ENCODE peak calls at places on chromosome 10, in six cellular contexts. One of them, this sample, is unnamed.

GRCh38 chr10:110368556-110368955 is 63.8 kb upstream of the SMNDC1 start:
- DNase-seq in tibial artery: no peak
- DNase-seq in H1: no peak
- DNase-seq in astrocyte: no peak
- DNase-seq in NCI-H510A treated with DMSO at 0.1 percent for 48 hours: no peak
- DNase-seq in Peyer's patch: no peak
- DNase-seq in this sample: no peak

GRCh38 chr10:110141747-110142625 is 65.4 kb upstream of the MXI1 start:
- DNase-seq in H1: no peak
- DNase-seq in astrocyte: no peak
- DNase-seq in tibial artery: no peak
- DNase-seq in Peyer's patch: peak
- DNase-seq in NCI-H510A treated with DMSO at 0.1 percent for 48 hours: no peak
- DNase-seq in this sample: no peak

GRCh38 chr10:112475565-112476233 is 28.7 kb downstream of the VTI1A start:
- DNase-seq in Peyer's patch: no peak
- DNase-seq in tibial artery: no peak
- DNase-seq in H1: no peak
- DNase-seq in astrocyte: no peak
- DNase-seq in NCI-H510A treated with DMSO at 0.1 percent for 48 hours: peak
- DNase-seq in this sample: no peak

GRCh38 chr10:87843714-87844113 is 19.6 kb downstream of the KLLN start:
- DNase-seq in NCI-H510A treated with DMSO at 0.1 percent for 48 hours: no peak
- DNase-seq in H1: no peak
- DNase-seq in Peyer's patch: no peak
- DNase-seq in astrocyte: no peak
- DNase-seq in tibial artery: no peak
- DNase-seq in this sample: no peak

GRCh38 chr10:46253076-46254006 is 33.5 kb upstream of the ANTXRL start:
- DNase-seq in astrocyte: no peak
- DNase-seq in Peyer's patch: no peak
- DNase-seq in tibial artery: no peak
- DNase-seq in H1: peak
- DNase-seq in NCI-H510A treated with DMSO at 0.1 percent for 48 hours: no peak
- DNase-seq in this sample: peak

GRCh38 chr10:4902571-4903011 is 60.6 kb upstream of the AKR1C1 start:
- DNase-seq in astrocyte: no peak
- DNase-seq in H1: no peak
- DNase-seq in Peyer's patch: no peak
- DNase-seq in NCI-H510A treated with DMSO at 0.1 percent for 48 hours: no peak
- DNase-seq in tibial artery: peak
- DNase-seq in this sample: no peak

GRCh38 chr10:6843477-6843876 is 263.4 kb upstream of the PRKCQ start:
- DNase-seq in astrocyte: no peak
- DNase-seq in tibial artery: no peak
- DNase-seq in H1: no peak
- DNase-seq in NCI-H510A treated with DMSO at 0.1 percent for 48 hours: no peak
- DNase-seq in Peyer's patch: no peak
- DNase-seq in this sample: no peak

GRCh38 chr10:48556065-48556464 is 48.8 kb downstream of the ARHGAP22 start:
- DNase-seq in H1: no peak
- DNase-seq in tibial artery: no peak
- DNase-seq in Peyer's patch: no peak
- DNase-seq in NCI-H510A treated with DMSO at 0.1 percent for 48 hours: no peak
- DNase-seq in astrocyte: no peak
- DNase-seq in this sample: peak

GRCh38 chr10:102411341-102412255 is 7.0 kb downstream of the PSD start:
- DNase-seq in H1: no peak
- DNase-seq in Peyer's patch: no peak
- DNase-seq in tibial artery: no peak
- DNase-seq in astrocyte: no peak
- DNase-seq in NCI-H510A treated with DMSO at 0.1 percent for 48 hours: no peak
- DNase-seq in this sample: no peak

GRCh38 chr10:129517680-129518057 is 50.6 kb downstream of the MGMT start:
- DNase-seq in Peyer's patch: no peak
- DNase-seq in H1: no peak
- DNase-seq in astrocyte: no peak
- DNase-seq in tibial artery: no peak
- DNase-seq in NCI-H510A treated with DMSO at 0.1 percent for 48 hours: no peak
- DNase-seq in this sample: peak

GRCh38 chr10:12684784-12685183 is 316.7 kb downstream of the CCDC3 start:
- DNase-seq in astrocyte: no peak
- DNase-seq in Peyer's patch: no peak
- DNase-seq in NCI-H510A treated with DMSO at 0.1 percent for 48 hours: no peak
- DNase-seq in tibial artery: no peak
- DNase-seq in H1: no peak
- DNase-seq in this sample: no peak

GRCh38 chr10:60974463-60975149 is 30.6 kb upstream of the RHOBTB1 start:
- DNase-seq in H1: no peak
- DNase-seq in Peyer's patch: no peak
- DNase-seq in NCI-H510A treated with DMSO at 0.1 percent for 48 hours: no peak
- DNase-seq in tibial artery: no peak
- DNase-seq in astrocyte: peak
- DNase-seq in this sample: no peak

GRCh38 chr10:42781893-42782445 is 626 bp upstream of the BMS1 start:
- DNase-seq in Peyer's patch: peak
- DNase-seq in astrocyte: no peak
- DNase-seq in NCI-H510A treated with DMSO at 0.1 percent for 48 hours: no peak
- DNase-seq in H1: no peak
- DNase-seq in tibial artery: no peak
- DNase-seq in this sample: no peak

GRCh38 chr10:116146374-116146773 is 126.6 kb downstream of the GFRA1 start:
- DNase-seq in astrocyte: peak
- DNase-seq in Peyer's patch: no peak
- DNase-seq in NCI-H510A treated with DMSO at 0.1 percent for 48 hours: no peak
- DNase-seq in tibial artery: no peak
- DNase-seq in H1: no peak
- DNase-seq in this sample: no peak

GRCh38 chr10:71116426-71116825 is 95.9 kb upstream of the UNC5B start:
- DNase-seq in Peyer's patch: no peak
- DNase-seq in NCI-H510A treated with DMSO at 0.1 percent for 48 hours: no peak
- DNase-seq in tibial artery: no peak
- DNase-seq in H1: no peak
- DNase-seq in astrocyte: no peak
- DNase-seq in this sample: no peak

GRCh38 chr10:14184841-14185500 is 145.8 kb downstream of the FRMD4A start:
- DNase-seq in tibial artery: no peak
- DNase-seq in NCI-H510A treated with DMSO at 0.1 percent for 48 hours: peak
- DNase-seq in astrocyte: peak
- DNase-seq in Peyer's patch: no peak
- DNase-seq in H1: no peak
- DNase-seq in this sample: no peak

GRCh38 chr10:118865998-118866778 is 111.4 kb upstream of the CACUL1 start:
- DNase-seq in astrocyte: no peak
- DNase-seq in H1: no peak
- DNase-seq in Peyer's patch: no peak
- DNase-seq in NCI-H510A treated with DMSO at 0.1 percent for 48 hours: no peak
- DNase-seq in tibial artery: no peak
- DNase-seq in this sample: no peak

GRCh38 chr10:63431962-63432797 is 33.6 kb downstream of the JMJD1C start:
- DNase-seq in NCI-H510A treated with DMSO at 0.1 percent for 48 hours: no peak
- DNase-seq in H1: no peak
- DNase-seq in astrocyte: peak
- DNase-seq in tibial artery: no peak
- DNase-seq in Peyer's patch: no peak
- DNase-seq in this sample: no peak

GRCh38 chr10:116398224-116398623 is 29.4 kb upstream of the PNLIPRP3 start:
- DNase-seq in H1: no peak
- DNase-seq in tibial artery: no peak
- DNase-seq in Peyer's patch: no peak
- DNase-seq in NCI-H510A treated with DMSO at 0.1 percent for 48 hours: no peak
- DNase-seq in astrocyte: no peak
- DNase-seq in this sample: no peak

GRCh38 chr10:122974034-122974433 is 6.2 kb upstream of the PSTK start:
- DNase-seq in Peyer's patch: no peak
- DNase-seq in tibial artery: no peak
- DNase-seq in astrocyte: no peak
- DNase-seq in H1: no peak
- DNase-seq in NCI-H510A treated with DMSO at 0.1 percent for 48 hours: no peak
- DNase-seq in this sample: no peak

GRCh38 chr10:102247724-102248123 is 2.4 kb downstream of the GBF1 start:
- DNase-seq in astrocyte: no peak
- DNase-seq in Peyer's patch: no peak
- DNase-seq in tibial artery: no peak
- DNase-seq in NCI-H510A treated with DMSO at 0.1 percent for 48 hours: no peak
- DNase-seq in H1: no peak
- DNase-seq in this sample: no peak

GRCh38 chr10:86169066-86169465 is 197.5 kb downstream of the GRID1 start:
- DNase-seq in astrocyte: no peak
- DNase-seq in Peyer's patch: no peak
- DNase-seq in NCI-H510A treated with DMSO at 0.1 percent for 48 hours: no peak
- DNase-seq in H1: no peak
- DNase-seq in tibial artery: peak
- DNase-seq in this sample: no peak

GRCh38 chr10:126921974-126922525 is 16.8 kb downstream of the DOCK1 start:
- DNase-seq in NCI-H510A treated with DMSO at 0.1 percent for 48 hours: no peak
- DNase-seq in H1: no peak
- DNase-seq in Peyer's patch: no peak
- DNase-seq in astrocyte: peak
- DNase-seq in tibial artery: peak
- DNase-seq in this sample: no peak

GRCh38 chr10:132329565-132330485 is 2.2 kb upstream of the LRRC27 start:
- DNase-seq in Peyer's patch: no peak
- DNase-seq in astrocyte: peak
- DNase-seq in H1: no peak
- DNase-seq in NCI-H510A treated with DMSO at 0.1 percent for 48 hours: no peak
- DNase-seq in tibial artery: peak
- DNase-seq in this sample: no peak

GRCh38 chr10:97612386-97612785 is 20.9 kb downstream of the MORN4 start:
- DNase-seq in astrocyte: peak
- DNase-seq in H1: no peak
- DNase-seq in tibial artery: no peak
- DNase-seq in NCI-H510A treated with DMSO at 0.1 percent for 48 hours: peak
- DNase-seq in Peyer's patch: no peak
- DNase-seq in this sample: no peak

GRCh38 chr10:102395677-102396197 is at the start of gene NFKB2:
- DNase-seq in H1: no peak
- DNase-seq in NCI-H510A treated with DMSO at 0.1 percent for 48 hours: no peak
- DNase-seq in Peyer's patch: no peak
- DNase-seq in tibial artery: no peak
- DNase-seq in astrocyte: no peak
- DNase-seq in this sample: no peak

GRCh38 chr10:729213-729612 is 39.7 kb upstream of the DIP2C start:
- DNase-seq in Peyer's patch: no peak
- DNase-seq in NCI-H510A treated with DMSO at 0.1 percent for 48 hours: peak
- DNase-seq in tibial artery: no peak
- DNase-seq in H1: no peak
- DNase-seq in astrocyte: no peak
- DNase-seq in this sample: no peak

GRCh38 chr10:46019541-46020343 is 10.7 kb downstream of the NCOA4 start:
- DNase-seq in NCI-H510A treated with DMSO at 0.1 percent for 48 hours: no peak
- DNase-seq in H1: no peak
- DNase-seq in astrocyte: no peak
- DNase-seq in tibial artery: peak
- DNase-seq in Peyer's patch: no peak
- DNase-seq in this sample: no peak

GRCh38 chr10:132534348-132535064 is 3.1 kb upstream of the INPP5A start:
- DNase-seq in NCI-H510A treated with DMSO at 0.1 percent for 48 hours: no peak
- DNase-seq in tibial artery: no peak
- DNase-seq in Peyer's patch: peak
- DNase-seq in astrocyte: no peak
- DNase-seq in H1: no peak
- DNase-seq in this sample: no peak

GRCh38 chr10:93965911-93966310 is 27.8 kb upstream of the PLCE1 start:
- DNase-seq in NCI-H510A treated with DMSO at 0.1 percent for 48 hours: no peak
- DNase-seq in H1: no peak
- DNase-seq in tibial artery: no peak
- DNase-seq in Peyer's patch: no peak
- DNase-seq in astrocyte: no peak
- DNase-seq in this sample: no peak

GRCh38 chr10:103153302-103153759 is 39.7 kb downstream of the NT5C2 start:
- DNase-seq in H1: no peak
- DNase-seq in astrocyte: no peak
- DNase-seq in tibial artery: peak
- DNase-seq in NCI-H510A treated with DMSO at 0.1 percent for 48 hours: no peak
- DNase-seq in Peyer's patch: no peak
- DNase-seq in this sample: no peak